ENCODE peak calls at places on chromosome 18, in eight cellular contexts. Z, I, B, S, G, J, Y and M are unnamed samples.

GRCh38 chr18:10232062-10232461 is 222.4 kb upstream of the APCDD1 start:
- DNase-seq in Z (no peak), I (no peak), B (no peak), S (peak), G (no peak), J (no peak), Y (peak), M (no peak)

GRCh38 chr18:72107647-72108046 is 436.5 kb downstream of the CBLN2 start:
- DNase-seq in Z (no peak), I (no peak), B (no peak), S (peak), G (peak), J (peak), Y (peak), M (no peak)

GRCh38 chr18:47749195-47749973 is 181.1 kb downstream of the SMAD2 start:
- DNase-seq in Z (peak), I (peak), B (peak), S (peak), G (peak), J (peak), Y (peak), M (peak)

GRCh38 chr18:60676807-60677206 is 304.2 kb upstream of the MC4R start:
- DNase-seq in Z (no peak), I (no peak), B (no peak), S (no peak), G (no peak), J (no peak), Y (no peak), M (no peak)

GRCh38 chr18:36181386-36181785 is 5.9 kb upstream of the MOCOS start:
- DNase-seq in Z (no peak), I (no peak), B (no peak), S (no peak), G (no peak), J (no peak), Y (no peak), M (no peak)

GRCh38 chr18:46751882-46752281 is 5.0 kb downstream of the ST8SIA5 start:
- DNase-seq in Z (no peak), I (no peak), B (no peak), S (no peak), G (no peak), J (no peak), Y (no peak), M (no peak)

GRCh38 chr18:48743046-48743445 is 204.2 kb downstream of the CTIF start:
- DNase-seq in Z (no peak), I (no peak), B (no peak), S (no peak), G (no peak), J (peak), Y (no peak), M (peak)

GRCh38 chr18:46416706-46417638 is 240.0 kb downstream of the LOXHD1 start:
- DNase-seq in Z (no peak), I (no peak), B (no peak), S (no peak), G (no peak), J (peak), Y (no peak), M (no peak)

GRCh38 chr18:48721308-48721707 is 182.5 kb downstream of the CTIF start:
- DNase-seq in Z (no peak), I (no peak), B (no peak), S (no peak), G (no peak), J (no peak), Y (no peak), M (no peak)

GRCh38 chr18:44098551-44099098 is 582.1 kb upstream of the SETBP1 start:
- DNase-seq in Z (no peak), I (no peak), B (no peak), S (no peak), G (no peak), J (peak), Y (peak), M (no peak)

GRCh38 chr18:79579807-79580480 is 99.7 kb upstream of the CTDP1 start:
- DNase-seq in Z (no peak), I (no peak), B (no peak), S (no peak), G (no peak), J (no peak), Y (no peak), M (peak)

GRCh38 chr18:75879196-75879595 is 451.7 kb upstream of the SMIM21 start:
- DNase-seq in Z (no peak), I (no peak), B (no peak), S (no peak), G (no peak), J (no peak), Y (no peak), M (no peak)

GRCh38 chr18:66727991-66728390 is 124.1 kb upstream of the CDH19 start:
- DNase-seq in Z (no peak), I (no peak), B (no peak), S (no peak), G (no peak), J (no peak), Y (no peak), M (no peak)

GRCh38 chr18:79899609-79900435 is 51.6 kb downstream of the SLC66A2 start:
- DNase-seq in Z (no peak), I (no peak), B (no peak), S (no peak), G (no peak), J (no peak), Y (no peak), M (peak)

GRCh38 chr18:49464718-49465598 is 4.5 kb upstream of the DYM start:
- DNase-seq in Z (no peak), I (no peak), B (no peak), S (no peak), G (no peak), J (peak), Y (no peak), M (no peak)

GRCh38 chr18:62420151-62420512 is 95.0 kb downstream of the TNFRSF11A start:
- DNase-seq in Z (no peak), I (no peak), B (no peak), S (no peak), G (no peak), J (peak), Y (no peak), M (no peak)

GRCh38 chr18:68449292-68449691 is 265.6 kb downstream of the TMX3 start:
- DNase-seq in Z (no peak), I (no peak), B (no peak), S (no peak), G (no peak), J (peak), Y (no peak), M (no peak)

GRCh38 chr18:42635378-42636048 is 480.0 kb downstream of the RIT2 start:
- DNase-seq in Z (no peak), I (no peak), B (no peak), S (no peak), G (no peak), J (no peak), Y (no peak), M (no peak)

GRCh38 chr18:3593381-3593903 is 143.5 kb downstream of the TGIF1 start:
- DNase-seq in Z (no peak), I (no peak), B (no peak), S (peak), G (no peak), J (peak), Y (peak), M (no peak)

GRCh38 chr18:32612651-32613050 is 142.0 kb upstream of the GAREM1 start:
- DNase-seq in Z (no peak), I (no peak), B (no peak), S (peak), G (peak), J (no peak), Y (peak), M (no peak)

GRCh38 chr18:36372902-36373301 is 75.4 kb downstream of the FHOD3 start:
- DNase-seq in Z (no peak), I (no peak), B (no peak), S (no peak), G (no peak), J (peak), Y (no peak), M (no peak)

GRCh38 chr18:46419391-46420141 is 237.5 kb downstream of the LOXHD1 start:
- DNase-seq in Z (no peak), I (no peak), B (no peak), S (no peak), G (no peak), J (no peak), Y (no peak), M (no peak)

GRCh38 chr18:47287911-47288635 is 36.6 kb upstream of the SKOR2 start:
- DNase-seq in Z (no peak), I (no peak), B (no peak), S (no peak), G (no peak), J (no peak), Y (no peak), M (no peak)

GRCh38 chr18:24878289-24878688 is 417.9 kb downstream of the HRH4 start:
- DNase-seq in Z (no peak), I (no peak), B (peak), S (peak), G (peak), J (peak), Y (peak), M (no peak)

GRCh38 chr18:21433436-21433835 is 167.1 kb downstream of the ESCO1 start:
- DNase-seq in Z (no peak), I (no peak), B (no peak), S (no peak), G (no peak), J (no peak), Y (no peak), M (no peak)

GRCh38 chr18:32049393-32050161 is 31.0 kb downstream of the RNF125 start:
- DNase-seq in Z (peak), I (no peak), B (peak), S (no peak), G (no peak), J (no peak), Y (no peak), M (no peak)

GRCh38 chr18:77103991-77104521 is 28.5 kb downstream of the MBP start:
- DNase-seq in Z (no peak), I (no peak), B (no peak), S (no peak), G (no peak), J (no peak), Y (no peak), M (no peak)

GRCh38 chr18:9575558-9575957 is 38.8 kb downstream of the PPP4R1 start:
- DNase-seq in Z (no peak), I (peak), B (peak), S (peak), G (peak), J (peak), Y (peak), M (peak)

GRCh38 chr18:48802543-48803428 is 148.0 kb downstream of the SMAD7 start:
- DNase-seq in Z (no peak), I (no peak), B (no peak), S (no peak), G (no peak), J (no peak), Y (no peak), M (peak)

GRCh38 chr18:35311506-35311905 is 21.5 kb upstream of the ZSCAN30 start:
- DNase-seq in Z (no peak), I (no peak), B (no peak), S (no peak), G (no peak), J (peak), Y (no peak), M (no peak)

GRCh38 chr18:25229858-25230257 is 122.1 kb downstream of the ZNF521 start:
- DNase-seq in Z (no peak), I (no peak), B (no peak), S (no peak), G (no peak), J (peak), Y (no peak), M (no peak)

GRCh38 chr18:77006305-77007175 is 126.0 kb downstream of the MBP start:
- DNase-seq in Z (no peak), I (no peak), B (no peak), S (no peak), G (no peak), J (no peak), Y (no peak), M (no peak)